ENCODE peak calls at places on chromosome 10, in ten cellular contexts. X, L, Z, E, R, H, A, U, K and Y are unnamed samples.

GRCh38 chr10:52455095-52455494 is 141.0 kb downstream of the DKK1 start:
- DNase-seq in R (no peak), L (no peak), Z (no peak), X (no peak), A (peak; percentile 41), K (no peak), E (peak; percentile 30), H (no peak), U (no peak), Y (no peak)

GRCh38 chr10:94066411-94066810 is 72.7 kb downstream of the PLCE1 start:
- DNase-seq in A (peak; percentile 52), K (peak; percentile 22), Z (no peak), H (peak; percentile 79), X (no peak), L (no peak), E (peak; percentile 65), U (no peak), R (peak; percentile 18), Y (no peak)

GRCh38 chr10:121526801-121527221 is 71.4 kb downstream of the FGFR2 start:
- DNase-seq in H (no peak), X (no peak), R (no peak), Z (no peak), E (no peak), K (no peak), L (no peak), U (no peak), A (no peak), Y (no peak)

GRCh38 chr10:62250594-62251198 is 17.9 kb downstream of the RTKN2 start:
- DNase-seq in H (no peak), U (no peak), K (no peak), X (no peak), R (peak; percentile 74), E (peak; percentile 82), L (peak; percentile 72), A (peak; percentile 91), Z (no peak), Y (no peak)

GRCh38 chr10:59833810-59834209 is 72.5 kb downstream of the CCDC6 start:
- DNase-seq in U (no peak), K (no peak), L (no peak), H (no peak), E (no peak), Z (no peak), X (no peak), A (no peak), R (no peak), Y (no peak)

GRCh38 chr10:96072673-96073072 is 29.3 kb downstream of the CCNJ start:
- DNase-seq in X (no peak), U (no peak), E (peak; percentile 16), L (peak; percentile 26), A (peak; percentile 17), Z (no peak), H (no peak), R (no peak), K (no peak), Y (no peak)

GRCh38 chr10:71079761-71080380 is 132.5 kb upstream of the UNC5B start:
- DNase-seq in X (no peak), A (no peak), R (no peak), K (peak; percentile 1), L (no peak), H (no peak), Z (no peak), E (no peak), U (no peak), Y (peak; percentile 46)

GRCh38 chr10:21195149-21195731 is 298.1 kb upstream of the NEBL start:
- DNase-seq in K (no peak), E (no peak), A (no peak), X (no peak), Z (no peak), H (peak; percentile 16), R (no peak), U (no peak), L (no peak), Y (no peak)

GRCh38 chr10:29734980-29735627 is 100.3 kb upstream of the SVIL start:
- DNase-seq in U (peak; percentile 81), X (no peak), L (no peak), Z (peak; percentile 81), H (peak; percentile 53), R (no peak), K (peak; percentile 78), A (peak; percentile 56), E (no peak), Y (peak; percentile 83)

GRCh38 chr10:100209303-100209702 is 20.1 kb downstream of the CHUK start:
- DNase-seq in R (no peak), Z (no peak), H (peak; percentile 75), L (no peak), U (no peak), A (peak; percentile 80), X (no peak), K (no peak), E (peak; percentile 13), Y (no peak)

GRCh38 chr10:119917777-119918176 is 25.2 kb downstream of the SEC23IP start:
- DNase-seq in X (no peak), U (no peak), H (no peak), A (no peak), K (no peak), Z (no peak), E (peak; percentile 23), R (no peak), L (no peak), Y (no peak)

GRCh38 chr10:43524434-43525247 is 49.8 kb downstream of the ZNF239 start:
- DNase-seq in K (no peak), Z (no peak), L (no peak), U (no peak), H (no peak), A (no peak), X (no peak), E (no peak), R (no peak), Y (no peak)

GRCh38 chr10:113397031-113397430 is 155.8 kb upstream of the HABP2 start:
- DNase-seq in X (no peak), E (no peak), R (no peak), U (no peak), H (no peak), A (no peak), K (no peak), Z (no peak), L (no peak), Y (no peak)

GRCh38 chr10:51888263-51888662 is 188.9 kb upstream of the CSTF2T start:
- DNase-seq in Z (no peak), E (no peak), L (no peak), R (no peak), A (no peak), K (no peak), H (no peak), U (no peak), X (no peak), Y (no peak)

GRCh38 chr10:68111580-68111979 is 2.3 kb downstream of the MYPN start:
- DNase-seq in Z (no peak), X (no peak), K (no peak), R (no peak), E (no peak), L (no peak), A (no peak), U (no peak), H (no peak), Y (no peak)

GRCh38 chr10:49093922-49094321 is 21.4 kb downstream of the VSTM4 start:
- DNase-seq in Z (no peak), E (no peak), U (no peak), R (no peak), L (no peak), X (no peak), K (no peak), A (no peak), H (no peak), Y (peak; percentile 45)

GRCh38 chr10:11183000-11183399 is 165.3 kb downstream of the CELF2 start:
- DNase-seq in E (no peak), H (no peak), U (no peak), K (no peak), R (no peak), A (no peak), X (no peak), L (no peak), Z (no peak), Y (no peak)

GRCh38 chr10:125343118-125343752 is 182.9 kb upstream of the CTBP2 start:
- DNase-seq in H (peak; percentile 29), E (peak; percentile 36), K (no peak), L (peak; percentile 51), X (no peak), R (peak; percentile 7), U (no peak), Z (no peak), A (peak; percentile 16), Y (no peak)

DNA sequence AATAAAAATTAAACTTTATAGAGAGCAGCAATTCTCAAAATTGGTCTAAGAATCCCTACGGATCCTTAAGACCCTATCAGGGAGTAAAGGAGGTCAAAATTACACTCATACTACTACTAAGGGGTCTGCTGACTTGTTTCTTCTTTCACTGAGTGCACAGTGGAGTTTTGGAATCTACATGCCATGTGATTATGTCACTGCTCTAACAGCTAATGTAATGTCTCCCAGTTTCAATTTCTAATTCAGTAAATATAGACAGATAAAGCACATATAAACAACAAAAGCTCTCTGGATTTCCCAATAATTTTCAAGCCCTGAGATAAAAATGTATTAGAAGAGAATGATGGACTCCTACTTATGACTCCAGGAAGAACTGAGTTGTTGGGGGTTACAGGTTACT is 74.6 kb downstream of the WAPL start:
- DNase-seq in Z (no peak), L (no peak), X (no peak), R (no peak), A (no peak), H (peak; percentile 2), K (no peak), E (peak; percentile 43), U (no peak), Y (no peak)
- H3K36me3 ChIP-seq in Z (peaks cover 81% of the 10 kb centered on the region), L (peaks cover 27% of the 10 kb centered on the region), X (peaks cover 100% of the 10 kb centered on the region), R (peaks cover 16% of the 10 kb centered on the region), A (peaks cover 4% of the 10 kb centered on the region), H (peaks cover 62% of the 10 kb centered on the region), K (no peaks in the 10 kb centered on the region), E (peaks cover 33% of the 10 kb centered on the region), U (no peaks in the 10 kb centered on the region), Y (peaks cover 45% of the 10 kb centered on the region)

GRCh38 chr10:3406556-3406955 is 234.0 kb upstream of the PITRM1 start:
- DNase-seq in K (no peak), H (no peak), A (no peak), E (no peak), R (no peak), L (no peak), Z (no peak), U (no peak), X (no peak), Y (no peak)
- TF ChIP-seq CTCF in K (no peak), H (no peak), A (no peak), E (no peak), R (no peak), L (no peak), Z (no peak), U (no peak), X (no peak), Y (no peak)

GRCh38 chr10:7199152-7199760 is 211.6 kb downstream of the SFMBT2 start:
- DNase-seq in U (no peak), K (no peak), Z (no peak), X (no peak), L (no peak), E (peak; percentile 32), A (peak; percentile 83), R (no peak), H (peak; percentile 5), Y (no peak)
- H3K36me3 ChIP-seq in U (no peaks in the 10 kb centered on the region), K (peaks cover 2% of the 10 kb centered on the region), Z (peaks cover 84% of the 10 kb centered on the region), X (peaks cover 50% of the 10 kb centered on the region), L (no peaks in the 10 kb centered on the region), E (no peaks in the 10 kb centered on the region), A (no peaks in the 10 kb centered on the region), R (no peaks in the 10 kb centered on the region), H (no peaks in the 10 kb centered on the region), Y (peaks cover 4% of the 10 kb centered on the region)

DNA sequence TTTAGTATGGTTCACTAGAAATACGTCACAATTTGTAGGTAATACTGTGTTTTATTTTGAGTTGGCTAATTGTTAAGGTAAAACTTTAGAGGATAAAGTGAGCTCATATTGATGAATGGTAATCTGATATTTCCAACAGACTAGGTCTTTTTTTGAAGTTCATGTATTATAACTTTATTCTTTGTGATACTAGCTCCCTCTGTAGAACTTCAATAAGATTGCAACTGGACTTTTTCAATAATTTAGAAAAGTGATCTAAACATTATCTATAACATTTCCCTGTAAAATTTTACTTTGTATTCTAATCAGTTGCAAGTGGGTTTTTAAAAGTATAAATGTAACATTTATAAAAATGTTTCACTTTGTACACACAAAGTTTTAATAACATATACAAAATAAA is 83.5 kb downstream of the ADK start:
- DNase-seq in L (no peak), X (no peak), Z (no peak), U (no peak), H (no peak), A (no peak), K (no peak), E (peak; percentile 33), R (no peak), Y (no peak)
- TF ChIP-seq CTCF in L (peak; percentile 12), X (peak; percentile 49), Z (peak; percentile 54), U (no peak), H (peak; percentile 50), A (peak; percentile 40), K (peak; percentile 39), E (peak; percentile 56), R (no peak), Y (no peak)